ENCODE peak calls at places on chromosomes 13 and 19, in five cellular contexts. O is adrenal gland, G is NB4, R is A549, S is tibial nerve. Z is an unnamed sample.

GRCh38 chr19:10672529-10673150 is 18.5 kb downstream of the ILF3 start:
- DNase-seq in O (no peak), G (peak; percentile 76), R (no peak), S (no peak), Z (peak; percentile 46)

GRCh38 chr13:111956261-111957151 is 110.4 kb upstream of the SOX1 start:
- DNase-seq in O (no peak), G (no peak), R (no peak), S (no peak), Z (no peak)

GRCh38 chr13:92251815-92252214 is 853.4 kb downstream of the GPC5 start:
- DNase-seq in O (no peak), G (no peak), R (no peak), S (no peak), Z (no peak)

GRCh38 chr19:48715276-48715675 is 4.2 kb downstream of the MAMSTR start:
- DNase-seq in O (peak; percentile 59), G (no peak), R (no peak), S (no peak), Z (no peak)

GRCh38 chr19:7912697-7913564 is 1.7 kb upstream of the TGFBR3L start:
- DNase-seq in O (no peak), G (no peak), R (no peak), S (no peak), Z (no peak)

GRCh38 chr19:45809643-45810159 is 5.4 kb downstream of the RSPH6A start:
- DNase-seq in O (no peak), G (peak; percentile 93), R (peak; percentile 68), S (no peak), Z (peak; percentile 21)

GRCh38 chr19:55095260-55096060 is 19.8 kb downstream of the EPS8L1 start:
- DNase-seq in O (peak; percentile 12), G (no peak), R (no peak), S (no peak), Z (no peak)

GRCh38 chr13:38462605-38463004 is 113.0 kb downstream of the UFM1 start:
- DNase-seq in O (no peak), G (no peak), R (no peak), S (no peak), Z (no peak)

GRCh38 chr19:58001895-58002369 is 688 bp downstream of the ZNF606 start:
- DNase-seq in O (no peak), G (no peak), R (no peak), S (no peak), Z (peak; percentile 15)

GRCh38 chr13:106176103-106176502 is 359.4 kb downstream of the EFNB2 start:
- DNase-seq in O (no peak), G (no peak), R (no peak), S (no peak), Z (no peak)

GRCh38 chr13:35882722-35883497 is 248.3 kb downstream of the DCLK1 start:
- DNase-seq in O (no peak), G (no peak), R (no peak), S (no peak), Z (peak; percentile 32)

GRCh38 chr13:80458546-80458945 is 117.6 kb upstream of the SPRY2 start:
- DNase-seq in O (no peak), G (no peak), R (no peak), S (no peak), Z (no peak)

GRCh38 chr19:55640043-55640576 is 692 bp upstream of the ZNF580 start:
- DNase-seq in O (peak; percentile 78), G (no peak), R (peak; percentile 49), S (no peak), Z (peak; percentile 75)

GRCh38 chr19:13208131-13208963 is 58.1 kb downstream of the IER2 start:
- DNase-seq in O (peak; percentile 88), G (peak; percentile 79), R (no peak), S (peak; percentile 35), Z (no peak)

GRCh38 chr19:13441810-13442512 is 64.3 kb downstream of the CACNA1A start:
- DNase-seq in O (peak; percentile 15), G (peak; percentile 61), R (peak; percentile 21), S (no peak), Z (peak; percentile 5)

GRCh38 chr19:52600639-52601024 is 30.5 kb downstream of the ZNF701 start:
- DNase-seq in O (no peak), G (peak; percentile 39), R (no peak), S (no peak), Z (peak; percentile 26)

GRCh38 chr13:24680258-24680920 is at the start of gene ATP12A:
- DNase-seq in O (no peak), G (no peak), R (no peak), S (no peak), Z (peak; percentile 57)

GRCh38 chr13:110593430-110594130 is 21.8 kb upstream of the NAXD start:
- DNase-seq in O (peak; percentile 35), G (peak; percentile 78), R (peak; percentile 54), S (no peak), Z (peak; percentile 27)

GRCh38 chr19:15297416-15298224 is 34.7 kb downstream of the BRD4 start:
- DNase-seq in O (no peak), G (no peak), R (peak; percentile 85), S (no peak), Z (no peak)

GRCh38 chr13:51590966-51591627 is 6.8 kb downstream of the WDFY2 start:
- DNase-seq in O (peak; percentile 89), G (peak; percentile 80), R (peak; percentile 80), S (no peak), Z (peak; percentile 29)

GRCh38 chr19:58519087-58519354 is 589 bp downstream of the ZBTB45 start:
- DNase-seq in O (peak; percentile 71), G (peak; percentile 85), R (peak; percentile 85), S (peak; percentile 39), Z (peak; percentile 67)

GRCh38 chr19:48596679-48597465 is 9.7 kb upstream of the SPACA4 start:
- DNase-seq in O (no peak), G (peak; percentile 54), R (no peak), S (no peak), Z (no peak)

GRCh38 chr13:84230568-84230967 is 348.3 kb upstream of the SLITRK1 start:
- DNase-seq in O (no peak), G (no peak), R (no peak), S (no peak), Z (no peak)

GRCh38 chr13:34764246-34764645 is 177.8 kb upstream of the NBEA start:
- DNase-seq in O (no peak), G (no peak), R (no peak), S (no peak), Z (no peak)

GRCh38 chr13:36998624-36999041 is 507 bp downstream of the ALG5 start:
- DNase-seq in O (no peak), G (peak; percentile 37), R (no peak), S (no peak), Z (peak; percentile 19)

GRCh38 chr13:99892866-99893504 is 78.6 kb downstream of the ZIC5 start:
- DNase-seq in O (no peak), G (no peak), R (no peak), S (no peak), Z (no peak)

GRCh38 chr13:100859861-100860260 is 185.3 kb upstream of the TMTC4 start:
- DNase-seq in O (no peak), G (no peak), R (no peak), S (no peak), Z (no peak)

DNA sequence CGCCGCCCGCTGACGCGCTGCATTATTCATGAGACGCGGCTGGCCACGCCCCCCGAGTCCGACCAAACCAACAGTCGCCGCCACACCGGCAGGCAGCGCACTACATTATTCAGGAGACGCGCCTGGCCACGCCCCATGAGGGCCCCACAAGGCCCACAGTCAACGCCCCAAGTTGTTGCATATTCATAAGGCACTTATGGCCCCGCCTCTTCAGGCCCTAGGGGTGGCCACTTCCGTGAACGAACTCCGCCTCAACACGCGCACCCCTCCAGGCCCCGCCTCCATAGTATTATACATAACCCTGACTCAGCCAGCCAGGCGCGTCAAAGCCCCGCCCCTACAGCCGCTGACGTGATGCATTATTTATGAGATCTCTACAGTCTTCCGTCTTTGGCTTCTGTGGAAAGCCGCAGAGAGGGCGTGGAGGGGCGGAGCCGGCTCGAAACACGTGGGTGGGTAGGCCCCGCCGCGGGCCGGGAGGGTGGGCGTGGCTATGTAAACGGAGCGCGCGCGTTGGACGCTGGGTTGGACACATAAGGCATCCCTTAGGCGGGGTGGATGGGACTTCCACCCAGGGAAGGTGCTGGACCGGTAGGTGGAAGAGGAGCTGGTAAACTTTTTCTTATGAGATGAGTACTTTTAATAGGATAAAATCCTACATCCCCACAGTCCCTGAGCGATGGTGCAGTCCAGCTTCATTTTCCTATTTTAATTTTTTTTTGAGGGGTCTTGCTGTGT is 423 bp upstream of the ELL start:
- DNase-seq in O (peak; percentile 100), G (peak; percentile 100), R (peak; percentile 100), S (peak; percentile 100), Z (peak; percentile 100)
- TF ChIP-seq POLR2A in O (peak; percentile 36), G (peak; percentile 20), R (peak; percentile 62), S (peak; percentile 32), Z (peak; percentile 17)

GRCh38 chr19:2413629-2414028 is 13.8 kb downstream of the TIMM13 start:
- DNase-seq in O (no peak), G (no peak), R (no peak), S (no peak), Z (no peak)

GRCh38 chr19:2417881-2418406 is 9.4 kb downstream of the TIMM13 start:
- DNase-seq in O (no peak), G (no peak), R (no peak), S (no peak), Z (no peak)

GRCh38 chr19:2416321-2417097 is 10.9 kb downstream of the TIMM13 start:
- DNase-seq in O (no peak), G (peak; percentile 32), R (no peak), S (no peak), Z (no peak)

GRCh38 chr19:2415281-2415972 is 12.0 kb downstream of the TIMM13 start:
- DNase-seq in O (no peak), G (no peak), R (no peak), S (no peak), Z (no peak)

GRCh38 chr19:2415973-2416319 is 11.4 kb downstream of the TIMM13 start:
- DNase-seq in O (no peak), G (no peak), R (no peak), S (no peak), Z (no peak)
- TF ChIP-seq POLR2A in O (no peak), G (no peak), R (no peak), S (no peak), Z (no peak)

GRCh38 chr19:35266149-35266903 is 2.4 kb upstream of the USF2 start:
- DNase-seq in O (peak; percentile 46), G (no peak), R (no peak), S (peak; percentile 13), Z (no peak)

GRCh38 chr19:35264281-35265125 is 4.3 kb upstream of the USF2 start:
- DNase-seq in O (peak; percentile 27), G (no peak), R (no peak), S (peak; percentile 10), Z (no peak)

GRCh38 chr19:35266904-35267817 is 1.6 kb upstream of the USF2 start:
- DNase-seq in O (peak; percentile 71), G (peak; percentile 47), R (peak; percentile 56), S (no peak), Z (peak; percentile 54)

GRCh38 chr19:35267818-35268545 is 780 bp upstream of the USF2 start:
- DNase-seq in O (peak; percentile 72), G (peak; percentile 71), R (peak; percentile 87), S (peak; percentile 54), Z (peak; percentile 72)

GRCh38 chr19:35265126-35265995 is 3.4 kb upstream of the USF2 start:
- DNase-seq in O (peak; percentile 73), G (no peak), R (no peak), S (peak; percentile 12), Z (peak; percentile 60)
- TF ChIP-seq POLR2A in O (no peak), G (no peak), R (no peak), S (no peak), Z (no peak)

DNA sequence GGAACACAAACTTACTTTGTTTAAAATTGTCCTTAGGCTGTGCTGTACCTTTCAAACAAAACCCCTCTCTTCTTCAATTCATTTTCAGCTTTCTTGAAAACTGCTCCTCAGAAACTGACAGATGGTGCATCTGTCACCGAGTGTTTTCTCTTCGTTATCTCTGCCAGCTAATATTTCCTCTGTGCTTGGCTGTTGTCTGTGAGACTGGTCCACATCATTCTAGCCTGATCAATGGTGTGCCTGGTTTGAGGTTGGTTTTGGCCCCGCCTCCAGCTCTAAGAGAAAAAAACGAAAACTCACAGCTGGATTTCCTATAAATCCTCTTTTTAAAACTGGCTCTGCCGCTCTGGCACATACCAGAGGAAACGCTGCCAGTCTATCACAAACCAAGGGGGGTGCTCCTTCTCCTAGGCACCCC is 79.7 kb downstream of the STARD13 start:
- DNase-seq in O (peak; percentile 37), G (no peak), R (no peak), S (no peak), Z (no peak)
- TF ChIP-seq POLR2A in O (no peak), G (no peak), R (no peak), S (peak; percentile 30), Z (no peak)